ENCODE peak calls at places on chromosomes 2 and 18, in six cellular contexts. E is prostate gland, U is upper lobe of left lung, P is heart left ventricle, M is adrenal gland, N is AG04450. Z is an unnamed sample.

GRCh38 chr2:189267925-189268579 is 88.5 kb upstream of the COL5A2 start:
- DNase-seq in P (no peak), N (no peak), E (no peak), M (no peak), U (no peak), Z (no peak)

GRCh38 chr2:43905871-43906270 is 67.1 kb downstream of the ABCG8 start:
- DNase-seq in E (no peak), P (no peak), M (no peak), U (no peak), N (no peak), Z (no peak)

GRCh38 chr18:12398625-12399024 is 9.1 kb upstream of the PRELID3A start:
- DNase-seq in P (no peak), N (no peak), E (no peak), M (no peak), U (no peak), Z (no peak)

GRCh38 chr2:105806994-105807393 is 62.3 kb downstream of the NCK2 start:
- DNase-seq in M (no peak), E (no peak), N (no peak), P (no peak), U (no peak), Z (no peak)

GRCh38 chr2:128779301-128780095 is 460.8 kb upstream of the HS6ST1 start:
- DNase-seq in M (no peak), P (no peak), N (no peak), E (peak; percentile 2), U (peak; percentile 45), Z (no peak)

GRCh38 chr2:113697516-113697915 is 58.9 kb downstream of the SLC35F5 start:
- DNase-seq in E (no peak), N (no peak), P (no peak), U (no peak), M (no peak), Z (no peak)

GRCh38 chr2:241132549-241133435 is 16.5 kb downstream of the PASK start:
- DNase-seq in N (no peak), P (no peak), M (no peak), E (no peak), U (no peak), Z (no peak)

GRCh38 chr2:36356199-36356989 is 816 bp downstream of the CRIM1 start:
- DNase-seq in U (peak; percentile 91), E (peak; percentile 46), M (peak; percentile 48), N (no peak), P (peak; percentile 57), Z (peak; percentile 69)

GRCh38 chr2:109188924-109189323 is 59.9 kb downstream of the SH3RF3 start:
- DNase-seq in M (no peak), E (no peak), P (no peak), U (no peak), N (no peak), Z (no peak)

GRCh38 chr2:158509928-158510797 is 53.4 kb downstream of the PKP4 start:
- DNase-seq in N (no peak), P (no peak), M (no peak), U (no peak), E (no peak), Z (no peak)

GRCh38 chr2:239181601-239182471 is 219.0 kb downstream of the HDAC4 start:
- DNase-seq in P (no peak), M (peak; percentile 15), N (no peak), E (no peak), U (no peak), Z (peak; percentile 37)

GRCh38 chr2:105872142-105872728 is 127.5 kb downstream of the NCK2 start:
- DNase-seq in P (no peak), M (no peak), E (no peak), U (no peak), N (no peak), Z (no peak)

GRCh38 chr2:172516299-172516698 is 39.6 kb upstream of the PDK1 start:
- DNase-seq in U (no peak), E (no peak), P (no peak), N (peak; percentile 55), M (no peak), Z (no peak)

GRCh38 chr2:216539791-216540241 is 41.2 kb downstream of the RPL37A start:
- DNase-seq in E (peak; percentile 63), M (peak; percentile 72), U (no peak), P (peak; percentile 86), N (no peak), Z (peak; percentile 88)

GRCh38 chr2:241860184-241861078 is 1.7 kb upstream of the PDCD1 start:
- DNase-seq in P (peak; percentile 53), E (no peak), N (no peak), U (peak; percentile 56), M (no peak), Z (no peak)

GRCh38 chr18:68564961-68565360 is 149.9 kb downstream of the TMX3 start:
- DNase-seq in M (no peak), E (no peak), U (no peak), P (no peak), N (no peak), Z (no peak)

GRCh38 chr2:7427293-7428060 is 510.3 kb downstream of the RNF144A start:
- DNase-seq in P (no peak), U (no peak), E (no peak), M (peak; percentile 24), N (peak; percentile 4), Z (no peak)

GRCh38 chr2:26455801-26456700 is 21.9 kb downstream of the OTOF start:
- DNase-seq in P (no peak), N (no peak), U (no peak), M (peak; percentile 21), E (no peak), Z (no peak)

GRCh38 chr2:160332318-160332717 is 132.2 kb upstream of the ITGB6 start:
- DNase-seq in E (no peak), U (no peak), M (peak; percentile 29), P (no peak), N (no peak), Z (no peak)

GRCh38 chr2:222283634-222284033 is 15.2 kb downstream of the PAX3 start:
- DNase-seq in P (no peak), E (no peak), U (peak; percentile 31), M (no peak), N (no peak), Z (no peak)

GRCh38 chr18:31101148-31102019 is 837 bp downstream of the DSC2 start:
- DNase-seq in U (peak; percentile 93), P (peak; percentile 88), M (peak; percentile 59), E (peak; percentile 53), N (no peak), Z (peak; percentile 56)

GRCh38 chr2:946073-947005 is 4.3 kb upstream of the SNTG2 start:
- DNase-seq in E (no peak), U (no peak), N (no peak), M (no peak), P (no peak), Z (no peak)

GRCh38 chr18:22637787-22638186 is 220.1 kb upstream of the CTAGE1 start:
- DNase-seq in P (no peak), U (no peak), N (peak; percentile 43), M (no peak), E (no peak), Z (no peak)
- H3K27ac ChIP-seq in P (no peak overlapping the region), U (no peak overlapping the region), N (no peak overlapping the region), M (no peak overlapping the region), E (no peak overlapping the region), Z (no peak overlapping the region)

DNA sequence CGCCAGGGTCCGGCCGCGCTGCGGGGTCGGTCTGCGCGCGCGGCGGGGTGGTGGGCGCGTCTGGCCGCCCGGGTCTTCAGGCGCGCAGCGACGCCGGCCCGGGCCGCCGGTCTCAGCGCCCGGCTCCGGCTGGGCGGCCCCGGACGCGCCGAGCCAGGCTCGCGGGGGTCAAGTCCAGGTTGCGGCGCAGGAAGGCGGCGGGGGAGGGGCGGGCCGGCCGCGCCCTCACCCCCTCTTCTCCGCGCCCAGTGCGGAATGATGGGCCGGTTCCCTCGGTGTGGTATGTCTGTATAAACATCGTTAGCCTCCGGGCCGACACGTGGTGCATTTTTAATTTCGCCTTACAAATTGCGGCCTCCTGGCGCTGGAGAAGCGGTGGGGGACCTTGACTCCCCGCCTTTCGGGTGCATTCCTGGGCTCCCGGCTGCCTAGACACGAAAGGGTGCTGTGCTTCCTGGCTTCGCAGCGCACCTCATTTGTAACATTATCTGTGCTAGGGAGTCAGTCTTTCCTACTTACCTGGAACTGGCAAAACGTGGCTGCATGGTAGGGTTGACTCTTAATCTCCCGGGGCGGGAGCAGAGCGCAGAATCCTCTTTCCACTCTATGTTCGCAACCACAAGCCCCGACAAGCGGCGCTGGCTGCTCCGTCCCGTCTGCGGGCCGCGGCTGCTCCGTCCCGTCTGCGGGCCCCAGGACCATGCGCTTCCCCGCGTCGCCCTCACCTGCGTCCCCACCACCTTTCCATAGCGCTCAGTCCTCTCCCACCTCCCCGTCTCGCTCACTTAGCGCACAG is 69.0 kb downstream of the CTAGE1 start:
- DNase-seq in P (peak; percentile 78), N (no peak), U (peak; percentile 91), M (peak; percentile 66), E (peak; percentile 61), Z (no peak)
- H3K27me3 ChIP-seq in P (no peaks in the 10 kb centered on the region), N (no peaks in the 10 kb centered on the region), U (no peaks in the 10 kb centered on the region), M (no peaks in the 10 kb centered on the region), E (no peaks in the 10 kb centered on the region), Z (no peaks in the 10 kb centered on the region)

GRCh38 chr2:20313659-20314058 is 37.0 kb downstream of the PUM2 start:
- DNase-seq in N (no peak), M (no peak), P (no peak), U (no peak), E (no peak), Z (no peak)
- H3K27ac ChIP-seq in N (no peak overlapping the region), M (no peak overlapping the region), P (no peak overlapping the region), U (no peak overlapping the region), E (no peak overlapping the region), Z (no peak overlapping the region)

DNA sequence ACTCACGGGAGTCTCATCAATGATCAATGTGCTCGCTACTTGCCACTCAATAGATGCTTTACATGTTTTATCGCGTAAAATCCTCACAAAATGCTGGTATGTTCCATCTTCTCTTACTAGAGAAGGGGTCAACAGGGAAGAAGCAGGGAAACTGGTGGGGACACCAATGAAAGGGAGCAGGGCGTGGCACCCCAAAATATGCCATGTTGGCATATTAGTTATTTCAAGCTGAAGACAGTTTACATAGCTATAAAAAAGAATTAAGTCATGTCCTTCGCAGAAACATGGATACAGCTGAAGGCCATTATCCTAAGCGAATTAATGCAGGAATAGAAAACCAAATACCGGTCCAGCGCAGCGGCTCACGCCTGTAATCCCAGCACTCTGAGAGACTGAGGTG is 8.1 kb upstream of the ZNF236 start:
- DNase-seq in U (no peak), E (no peak), M (no peak), N (no peak), P (no peak), Z (no peak)
- H3K27me3 ChIP-seq in U (no peaks in the 10 kb centered on the region), E (no peaks in the 10 kb centered on the region), M (no peaks in the 10 kb centered on the region), N (no peaks in the 10 kb centered on the region), P (no peaks in the 10 kb centered on the region), Z (no peaks in the 10 kb centered on the region)

GRCh38 chr2:18525236-18525635 is 35.2 kb downstream of the RDH14 start:
- DNase-seq in N (no peak), U (no peak), E (no peak), M (no peak), P (peak; percentile 89), Z (no peak)
- H3K27ac ChIP-seq in N (no peak overlapping the region), U (no peak overlapping the region), E (no peak overlapping the region), M (no peak overlapping the region), P (peak overlapping the region; percentile 20), Z (no peak overlapping the region)

Z was measured in RWPE2.